ENCODE peak calls at places on chromosomes 12 and 14, in four cellular contexts. V, Z, U and L are unnamed samples. For H3K4me1, the result is how much of the 10 kb centered on the place peaks cover.

GRCh38 chr12:15230137-15230536 is 8.9 kb upstream of the RERG start:
- DNase-seq in V (no peak), Z (no peak), U (no peak), L (no peak)

GRCh38 chr12:117042171-117042809 is 56.9 kb downstream of the TESC start:
- DNase-seq in V (peak), Z (peak), U (no peak), L (no peak)

GRCh38 chr12:50086148-50086547 is 1.0 kb downstream of the SMARCD1 start:
- DNase-seq in V (peak), Z (no peak), U (no peak), L (no peak)

GRCh38 chr14:24192933-24193332 is 2.3 kb downstream of the TM9SF1 start:
- DNase-seq in V (no peak), Z (no peak), U (no peak), L (no peak)

GRCh38 chr14:76163668-76164363 is 12.1 kb downstream of the GPATCH2L start:
- DNase-seq in V (no peak), Z (no peak), U (no peak), L (no peak)

GRCh38 chr14:57833304-57833703 is 32.6 kb downstream of the SLC35F4 start:
- DNase-seq in V (peak), Z (peak), U (no peak), L (peak)

GRCh38 chr12:23504641-23505399 is 444.6 kb downstream of the SOX5 start:
- DNase-seq in V (peak), Z (no peak), U (no peak), L (no peak)

GRCh38 chr14:22487941-22488340 is 101.1 kb downstream of the DAD1 start:
- DNase-seq in V (peak), Z (no peak), U (no peak), L (no peak)

GRCh38 chr14:99603471-99603933 is 505 bp downstream of the CCDC85C start:
- DNase-seq in V (peak), Z (peak), U (no peak), L (peak)

GRCh38 chr12:117679776-117680175 is 289.0 kb downstream of the KSR2 start:
- DNase-seq in V (no peak), Z (no peak), U (no peak), L (no peak)

GRCh38 chr12:19230299-19230866 is 100.8 kb downstream of the PLEKHA5 start:
- DNase-seq in V (no peak), Z (no peak), U (no peak), L (no peak)

GRCh38 chr12:50066402-50066801 is 9.0 kb downstream of the ASIC1 start:
- DNase-seq in V (peak), Z (peak), U (no peak), L (no peak)

GRCh38 chr12:102034346-102034745 is 27.4 kb downstream of the WASHC3 start:
- DNase-seq in V (no peak), Z (peak), U (no peak), L (no peak)

GRCh38 chr12:114954626-114955025 is 270.7 kb upstream of the TBX3 start:
- DNase-seq in V (no peak), Z (no peak), U (no peak), L (no peak)

GRCh38 chr14:77682158-77682553 is 25.7 kb downstream of the ALKBH1 start:
- DNase-seq in V (no peak), Z (peak), U (no peak), L (no peak)

GRCh38 chr12:113959096-113959495 is 7.0 kb downstream of the RBM19 start:
- DNase-seq in V (no peak), Z (no peak), U (no peak), L (no peak)

GRCh38 chr12:67062193-67062592 is 207.0 kb upstream of the CAND1 start:
- DNase-seq in V (peak), Z (no peak), U (no peak), L (no peak)

GRCh38 chr12:11545438-11546330 is 103.8 kb upstream of the ETV6 start:
- DNase-seq in V (peak), Z (no peak), U (no peak), L (no peak)

GRCh38 chr12:107145397-107145796 is 52.0 kb upstream of the CRY1 start:
- DNase-seq in V (no peak), Z (peak), U (no peak), L (no peak)

DNA sequence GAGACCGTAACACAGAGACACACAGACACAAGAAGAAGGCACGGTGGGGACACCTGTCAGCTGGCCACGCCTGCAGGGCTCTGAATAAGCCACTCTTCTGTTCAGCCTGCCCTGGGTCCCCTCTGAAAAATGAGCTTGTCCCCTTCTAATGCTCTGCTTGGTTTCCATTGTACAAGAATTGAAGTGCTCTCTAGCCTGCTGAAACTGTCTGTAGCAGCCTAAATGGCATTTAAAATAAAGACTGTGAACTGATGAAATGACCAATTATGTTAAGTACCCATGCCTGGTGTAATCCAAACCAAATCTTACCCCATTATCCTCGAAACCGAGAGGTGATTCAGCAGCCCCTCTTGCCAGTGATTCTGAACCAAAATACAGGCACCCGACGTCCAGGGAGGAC is 139.8 kb downstream of the FOXN3 start:
- DNase-seq in V (no peak), Z (no peak), U (no peak), L (no peak)
- H3K4me1 ChIP-seq in V (under half), Z (under half), U (under half), L (under half)

GRCh38 chr12:92550234-92550633 is 152.6 kb upstream of the PLEKHG7 start:
- DNase-seq in V (no peak), Z (no peak), U (no peak), L (no peak)
- H3K4me1 ChIP-seq in V (under half), Z (under half), U (under half), L (half or more)

GRCh38 chr12:52975204-52975603 is 26.3 kb downstream of the KRT18 start:
- DNase-seq in V (no peak), Z (peak), U (peak), L (no peak)
- H3K4me1 ChIP-seq in V (under half), Z (under half), U (under half), L (under half)

DNA sequence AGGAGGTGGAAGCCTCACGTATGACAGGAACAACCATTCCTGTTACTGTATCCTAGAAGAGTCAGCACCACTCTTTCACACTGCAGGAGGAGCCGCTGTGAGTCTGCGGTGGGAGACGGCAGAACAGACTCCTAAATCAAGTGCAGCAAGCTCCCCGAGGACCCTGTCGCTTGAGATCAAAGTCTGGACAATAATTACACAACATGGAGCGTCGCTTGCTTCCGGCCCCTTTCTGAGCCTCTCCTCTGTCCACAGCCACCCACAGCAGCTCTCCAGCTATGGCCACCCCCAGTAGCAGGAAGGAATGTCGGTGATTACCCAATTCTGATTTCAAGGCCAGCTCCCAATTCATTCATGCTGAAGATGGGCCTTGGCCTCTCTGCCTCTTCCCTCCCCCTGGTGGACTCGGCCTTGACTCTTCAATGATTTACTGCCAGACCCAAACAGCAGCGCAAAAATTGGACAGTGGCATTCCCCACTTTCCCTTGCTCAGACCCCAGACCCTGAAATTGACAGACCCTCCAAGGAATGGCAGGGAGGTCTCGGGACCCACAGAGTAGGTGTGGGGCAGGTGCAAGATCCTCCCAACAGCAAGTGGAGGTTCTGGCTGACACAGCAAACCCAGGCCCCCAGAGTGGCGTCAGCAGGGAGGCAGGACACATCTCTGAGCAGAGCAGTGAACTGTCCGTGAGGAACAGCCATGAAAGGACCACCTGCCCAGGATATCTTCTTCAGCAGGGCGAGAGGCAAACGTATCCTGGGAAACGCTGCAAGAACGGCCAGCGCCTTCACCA is 272.7 kb upstream of the DIO3 start:
- DNase-seq in V (peak), Z (no peak), U (no peak), L (peak)
- H3K4me1 ChIP-seq in V (under half), Z (under half), U (under half), L (under half)